ENCODE peak calls at places on chromosome 19, in eight cellular contexts. One of them, this sample, is unnamed.

GRCh38 chr19:5563941-5564612 is 3.7 kb downstream of the TINCR start:
- DNase-seq in heart left ventricle: no peak
- DNase-seq in ascending aorta: no peak
- DNase-seq in effector memory CD4-positive, alpha-beta T cell: no peak
- DNase-seq in AG09309: no peak
- DNase-seq in endothelial cell of umbilical vein: no peak
- DNase-seq in cardiac fibroblast: peak; percentile 10
- DNase-seq in PC-9: peak; percentile 72
- DNase-seq in this sample: no peak

GRCh38 chr19:30659638-30660037 is 287.5 kb downstream of the ZNF536 start:
- DNase-seq in heart left ventricle: no peak
- DNase-seq in ascending aorta: no peak
- DNase-seq in effector memory CD4-positive, alpha-beta T cell: no peak
- DNase-seq in AG09309: no peak
- DNase-seq in endothelial cell of umbilical vein: no peak
- DNase-seq in cardiac fibroblast: no peak
- DNase-seq in PC-9: no peak
- DNase-seq in this sample: no peak

GRCh38 chr19:13411899-13412298 is 94.4 kb downstream of the CACNA1A start:
- DNase-seq in heart left ventricle: no peak
- DNase-seq in ascending aorta: no peak
- DNase-seq in effector memory CD4-positive, alpha-beta T cell: no peak
- DNase-seq in AG09309: no peak
- DNase-seq in endothelial cell of umbilical vein: no peak
- DNase-seq in cardiac fibroblast: no peak
- DNase-seq in PC-9: no peak
- DNase-seq in this sample: no peak

GRCh38 chr19:38266981-38267597 is 2.7 kb downstream of the SPINT2 start:
- DNase-seq in heart left ventricle: no peak
- DNase-seq in ascending aorta: no peak
- DNase-seq in effector memory CD4-positive, alpha-beta T cell: no peak
- DNase-seq in AG09309: no peak
- DNase-seq in endothelial cell of umbilical vein: peak; percentile 55
- DNase-seq in cardiac fibroblast: peak; percentile 52
- DNase-seq in PC-9: peak; percentile 77
- DNase-seq in this sample: no peak

GRCh38 chr19:6425732-6426686 is 1.4 kb upstream of the KHSRP start:
- DNase-seq in heart left ventricle: no peak
- DNase-seq in ascending aorta: no peak
- DNase-seq in effector memory CD4-positive, alpha-beta T cell: no peak
- DNase-seq in AG09309: no peak
- DNase-seq in endothelial cell of umbilical vein: no peak
- DNase-seq in cardiac fibroblast: no peak
- DNase-seq in PC-9: no peak
- DNase-seq in this sample: no peak

GRCh38 chr19:11378319-11379189 is 4.1 kb downstream of the SWSAP1 start:
- DNase-seq in heart left ventricle: no peak
- DNase-seq in ascending aorta: no peak
- DNase-seq in effector memory CD4-positive, alpha-beta T cell: no peak
- DNase-seq in AG09309: no peak
- DNase-seq in endothelial cell of umbilical vein: peak; percentile 49
- DNase-seq in cardiac fibroblast: peak; percentile 88
- DNase-seq in PC-9: peak; percentile 88
- DNase-seq in this sample: peak; percentile 58

GRCh38 chr19:5141278-5141925 is 172.5 kb downstream of the KDM4B start:
- DNase-seq in heart left ventricle: peak; percentile 16
- DNase-seq in ascending aorta: no peak
- DNase-seq in effector memory CD4-positive, alpha-beta T cell: no peak
- DNase-seq in AG09309: no peak
- DNase-seq in endothelial cell of umbilical vein: no peak
- DNase-seq in cardiac fibroblast: peak; percentile 7
- DNase-seq in PC-9: no peak
- DNase-seq in this sample: no peak

GRCh38 chr19:39824143-39825092 is 9.5 kb downstream of the DYRK1B start:
- DNase-seq in heart left ventricle: peak; percentile 92
- DNase-seq in ascending aorta: peak; percentile 84
- DNase-seq in effector memory CD4-positive, alpha-beta T cell: peak; percentile 85
- DNase-seq in AG09309: peak; percentile 74
- DNase-seq in endothelial cell of umbilical vein: peak; percentile 94
- DNase-seq in cardiac fibroblast: peak; percentile 94
- DNase-seq in PC-9: no peak
- DNase-seq in this sample: peak; percentile 89

GRCh38 chr19:40607898-40608621 is 6.9 kb downstream of the LTBP4 start:
- DNase-seq in heart left ventricle: peak; percentile 16
- DNase-seq in ascending aorta: no peak
- DNase-seq in effector memory CD4-positive, alpha-beta T cell: no peak
- DNase-seq in AG09309: no peak
- DNase-seq in endothelial cell of umbilical vein: no peak
- DNase-seq in cardiac fibroblast: no peak
- DNase-seq in PC-9: no peak
- DNase-seq in this sample: no peak

GRCh38 chr19:16418597-16418962 is 53.2 kb downstream of the EPS15L1 start:
- DNase-seq in heart left ventricle: no peak
- DNase-seq in ascending aorta: no peak
- DNase-seq in effector memory CD4-positive, alpha-beta T cell: no peak
- DNase-seq in AG09309: no peak
- DNase-seq in endothelial cell of umbilical vein: no peak
- DNase-seq in cardiac fibroblast: no peak
- DNase-seq in PC-9: peak; percentile 26
- DNase-seq in this sample: no peak

GRCh38 chr19:38975861-38976271 is 324 bp upstream of the FBXO17 start:
- DNase-seq in heart left ventricle: no peak
- DNase-seq in ascending aorta: no peak
- DNase-seq in effector memory CD4-positive, alpha-beta T cell: no peak
- DNase-seq in AG09309: no peak
- DNase-seq in endothelial cell of umbilical vein: peak; percentile 40
- DNase-seq in cardiac fibroblast: peak; percentile 38
- DNase-seq in PC-9: no peak
- DNase-seq in this sample: no peak

GRCh38 chr19:3573162-3573857 is 566 bp downstream of the HMG20B start:
- DNase-seq in heart left ventricle: no peak
- DNase-seq in ascending aorta: no peak
- DNase-seq in effector memory CD4-positive, alpha-beta T cell: no peak
- DNase-seq in AG09309: no peak
- DNase-seq in endothelial cell of umbilical vein: no peak
- DNase-seq in cardiac fibroblast: no peak
- DNase-seq in PC-9: no peak
- DNase-seq in this sample: no peak

GRCh38 chr19:13732337-13732736 is 32.0 kb upstream of the MRI1 start:
- DNase-seq in heart left ventricle: no peak
- DNase-seq in ascending aorta: no peak
- DNase-seq in effector memory CD4-positive, alpha-beta T cell: no peak
- DNase-seq in AG09309: no peak
- DNase-seq in endothelial cell of umbilical vein: no peak
- DNase-seq in cardiac fibroblast: no peak
- DNase-seq in PC-9: no peak
- DNase-seq in this sample: no peak

GRCh38 chr19:3440082-3440481 is 40.2 kb downstream of the SMIM24 start:
- DNase-seq in heart left ventricle: no peak
- DNase-seq in ascending aorta: no peak
- DNase-seq in effector memory CD4-positive, alpha-beta T cell: peak; percentile 27
- DNase-seq in AG09309: no peak
- DNase-seq in endothelial cell of umbilical vein: no peak
- DNase-seq in cardiac fibroblast: peak; percentile 43
- DNase-seq in PC-9: no peak
- DNase-seq in this sample: no peak

GRCh38 chr19:54248016-54248601 is 5.5 kb upstream of the LILRA6 start:
- DNase-seq in heart left ventricle: peak; percentile 44
- DNase-seq in ascending aorta: no peak
- DNase-seq in effector memory CD4-positive, alpha-beta T cell: no peak
- DNase-seq in AG09309: no peak
- DNase-seq in endothelial cell of umbilical vein: peak; percentile 75
- DNase-seq in cardiac fibroblast: peak; percentile 54
- DNase-seq in PC-9: no peak
- DNase-seq in this sample: no peak

GRCh38 chr19:10219678-10220077 is 11.5 kb downstream of the S1PR2 start:
- DNase-seq in heart left ventricle: no peak
- DNase-seq in ascending aorta: no peak
- DNase-seq in effector memory CD4-positive, alpha-beta T cell: peak; percentile 37
- DNase-seq in AG09309: no peak
- DNase-seq in endothelial cell of umbilical vein: no peak
- DNase-seq in cardiac fibroblast: no peak
- DNase-seq in PC-9: peak; percentile 68
- DNase-seq in this sample: no peak

GRCh38 chr19:36008336-36008978 is at the start of gene SYNE4:
- DNase-seq in heart left ventricle: no peak
- DNase-seq in ascending aorta: no peak
- DNase-seq in effector memory CD4-positive, alpha-beta T cell: no peak
- DNase-seq in AG09309: no peak
- DNase-seq in endothelial cell of umbilical vein: no peak
- DNase-seq in cardiac fibroblast: no peak
- DNase-seq in PC-9: peak; percentile 66
- DNase-seq in this sample: peak; percentile 88

GRCh38 chr19:17614476-17614875 is 59.0 kb downstream of the COLGALT1 start:
- DNase-seq in heart left ventricle: no peak
- DNase-seq in ascending aorta: no peak
- DNase-seq in effector memory CD4-positive, alpha-beta T cell: no peak
- DNase-seq in AG09309: no peak
- DNase-seq in endothelial cell of umbilical vein: no peak
- DNase-seq in cardiac fibroblast: no peak
- DNase-seq in PC-9: no peak
- DNase-seq in this sample: no peak

GRCh38 chr19:17616961-17617806 is 61.7 kb downstream of the COLGALT1 start:
- DNase-seq in heart left ventricle: no peak
- DNase-seq in ascending aorta: no peak
- DNase-seq in effector memory CD4-positive, alpha-beta T cell: no peak
- DNase-seq in AG09309: no peak
- DNase-seq in endothelial cell of umbilical vein: no peak
- DNase-seq in cardiac fibroblast: peak; percentile 53
- DNase-seq in PC-9: peak; percentile 81
- DNase-seq in this sample: no peak

GRCh38 chr19:17617807-17618192 is 62.4 kb downstream of the COLGALT1 start:
- DNase-seq in heart left ventricle: no peak
- DNase-seq in ascending aorta: no peak
- DNase-seq in effector memory CD4-positive, alpha-beta T cell: no peak
- DNase-seq in AG09309: no peak
- DNase-seq in endothelial cell of umbilical vein: no peak
- DNase-seq in cardiac fibroblast: no peak
- DNase-seq in PC-9: no peak
- DNase-seq in this sample: no peak

GRCh38 chr19:17616686-17616960 is 61.2 kb downstream of the COLGALT1 start:
- DNase-seq in heart left ventricle: no peak
- DNase-seq in ascending aorta: no peak
- DNase-seq in effector memory CD4-positive, alpha-beta T cell: no peak
- DNase-seq in AG09309: no peak
- DNase-seq in endothelial cell of umbilical vein: no peak
- DNase-seq in cardiac fibroblast: no peak
- DNase-seq in PC-9: no peak
- DNase-seq in this sample: no peak

GRCh38 chr19:17615889-17616685 is 60.6 kb downstream of the COLGALT1 start:
- DNase-seq in heart left ventricle: no peak
- DNase-seq in ascending aorta: no peak
- DNase-seq in effector memory CD4-positive, alpha-beta T cell: no peak
- DNase-seq in AG09309: no peak
- DNase-seq in endothelial cell of umbilical vein: no peak
- DNase-seq in cardiac fibroblast: no peak
- DNase-seq in PC-9: no peak
- DNase-seq in this sample: no peak
- H3K4me3 ChIP-seq in heart left ventricle: no peak overlapping the region
- H3K4me3 ChIP-seq in ascending aorta: no peak overlapping the region
- H3K4me3 ChIP-seq in effector memory CD4-positive, alpha-beta T cell: no peak overlapping the region
- H3K4me3 ChIP-seq in AG09309: no peak overlapping the region
- H3K4me3 ChIP-seq in endothelial cell of umbilical vein: no peak overlapping the region
- H3K4me3 ChIP-seq in cardiac fibroblast: no peak overlapping the region
- H3K4me3 ChIP-seq in PC-9: no peak overlapping the region
- H3K4me3 ChIP-seq in this sample: no peak overlapping the region

GRCh38 chr19:58386166-58386575 is 898 bp upstream of the RPS5 start:
- DNase-seq in heart left ventricle: no peak
- DNase-seq in ascending aorta: no peak
- DNase-seq in effector memory CD4-positive, alpha-beta T cell: no peak
- DNase-seq in AG09309: no peak
- DNase-seq in endothelial cell of umbilical vein: no peak
- DNase-seq in cardiac fibroblast: no peak
- DNase-seq in PC-9: no peak
- DNase-seq in this sample: no peak

GRCh38 chr19:58385313-58386165 is 1.5 kb upstream of the RPS5 start:
- DNase-seq in heart left ventricle: no peak
- DNase-seq in ascending aorta: no peak
- DNase-seq in effector memory CD4-positive, alpha-beta T cell: no peak
- DNase-seq in AG09309: no peak
- DNase-seq in endothelial cell of umbilical vein: no peak
- DNase-seq in cardiac fibroblast: no peak
- DNase-seq in PC-9: peak; percentile 20
- DNase-seq in this sample: no peak

GRCh38 chr19:58387338-58388174 is 487 bp downstream of the RPS5 start:
- DNase-seq in heart left ventricle: no peak
- DNase-seq in ascending aorta: no peak
- DNase-seq in effector memory CD4-positive, alpha-beta T cell: no peak
- DNase-seq in AG09309: no peak
- DNase-seq in endothelial cell of umbilical vein: no peak
- DNase-seq in cardiac fibroblast: no peak
- DNase-seq in PC-9: no peak
- DNase-seq in this sample: no peak

GRCh38 chr19:58386576-58387337 is at the start of gene RPS5:
- DNase-seq in heart left ventricle: peak; percentile 97
- DNase-seq in ascending aorta: peak; percentile 87
- DNase-seq in effector memory CD4-positive, alpha-beta T cell: peak; percentile 95
- DNase-seq in AG09309: peak; percentile 98
- DNase-seq in endothelial cell of umbilical vein: peak; percentile 98
- DNase-seq in cardiac fibroblast: peak; percentile 99
- DNase-seq in PC-9: peak; percentile 91
- DNase-seq in this sample: peak; percentile 97

GRCh38 chr19:58388175-58388526 is 1.1 kb downstream of the RPS5 start:
- DNase-seq in heart left ventricle: no peak
- DNase-seq in ascending aorta: no peak
- DNase-seq in effector memory CD4-positive, alpha-beta T cell: no peak
- DNase-seq in AG09309: no peak
- DNase-seq in endothelial cell of umbilical vein: no peak
- DNase-seq in cardiac fibroblast: no peak
- DNase-seq in PC-9: no peak
- DNase-seq in this sample: no peak
- H3K4me3 ChIP-seq in heart left ventricle: peak overlapping the region; percentile 99
- H3K4me3 ChIP-seq in ascending aorta: peak overlapping the region; percentile 84
- H3K4me3 ChIP-seq in effector memory CD4-positive, alpha-beta T cell: peak overlapping the region; percentile 71
- H3K4me3 ChIP-seq in AG09309: peak overlapping the region; percentile 89
- H3K4me3 ChIP-seq in endothelial cell of umbilical vein: peak overlapping the region; percentile 67
- H3K4me3 ChIP-seq in cardiac fibroblast: peak overlapping the region; percentile 79
- H3K4me3 ChIP-seq in PC-9: peak overlapping the region; percentile 93
- H3K4me3 ChIP-seq in this sample: peak overlapping the region; percentile 76

DNA sequence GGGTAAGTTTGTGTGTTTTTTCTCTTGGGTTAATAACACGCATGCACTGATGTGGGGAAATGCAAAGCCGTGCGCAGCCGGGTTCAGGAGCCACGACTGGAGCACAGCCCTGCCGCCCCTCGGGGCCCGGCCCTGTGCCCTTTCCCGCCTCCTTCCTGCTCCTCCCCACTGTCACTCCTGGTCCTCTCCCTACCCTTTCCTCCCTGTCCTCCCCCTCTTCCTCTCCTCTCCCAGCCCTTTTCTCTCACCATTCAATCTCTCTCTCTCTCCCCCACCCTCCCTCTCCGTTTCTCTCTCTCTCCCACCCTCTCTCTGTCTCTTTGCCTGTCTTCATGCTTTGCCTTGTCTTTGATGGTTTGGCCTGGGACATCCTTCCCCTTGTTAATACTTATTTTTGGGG is 27.2 kb downstream of the PLEKHJ1 start:
- DNase-seq in heart left ventricle: no peak
- DNase-seq in ascending aorta: no peak
- DNase-seq in effector memory CD4-positive, alpha-beta T cell: no peak
- DNase-seq in AG09309: no peak
- DNase-seq in endothelial cell of umbilical vein: no peak
- DNase-seq in cardiac fibroblast: no peak
- DNase-seq in PC-9: no peak
- DNase-seq in this sample: no peak
- H3K4me3 ChIP-seq in heart left ventricle: no peak overlapping the region
- H3K4me3 ChIP-seq in ascending aorta: no peak overlapping the region
- H3K4me3 ChIP-seq in effector memory CD4-positive, alpha-beta T cell: no peak overlapping the region
- H3K4me3 ChIP-seq in AG09309: no peak overlapping the region
- H3K4me3 ChIP-seq in endothelial cell of umbilical vein: no peak overlapping the region
- H3K4me3 ChIP-seq in cardiac fibroblast: no peak overlapping the region
- H3K4me3 ChIP-seq in PC-9: no peak overlapping the region
- H3K4me3 ChIP-seq in this sample: no peak overlapping the region

GRCh38 chr19:7515091-7515470 is 822 bp upstream of the ZNF358 start:
- DNase-seq in heart left ventricle: peak; percentile 61
- DNase-seq in ascending aorta: peak; percentile 66
- DNase-seq in effector memory CD4-positive, alpha-beta T cell: no peak
- DNase-seq in AG09309: no peak
- DNase-seq in endothelial cell of umbilical vein: no peak
- DNase-seq in cardiac fibroblast: peak; percentile 10
- DNase-seq in PC-9: no peak
- DNase-seq in this sample: no peak
- H3K4me3 ChIP-seq in heart left ventricle: peak overlapping the region; percentile 62
- H3K4me3 ChIP-seq in ascending aorta: no peak overlapping the region
- H3K4me3 ChIP-seq in effector memory CD4-positive, alpha-beta T cell: no peak overlapping the region
- H3K4me3 ChIP-seq in AG09309: no peak overlapping the region
- H3K4me3 ChIP-seq in endothelial cell of umbilical vein: no peak overlapping the region
- H3K4me3 ChIP-seq in cardiac fibroblast: no peak overlapping the region
- H3K4me3 ChIP-seq in PC-9: no peak overlapping the region
- H3K4me3 ChIP-seq in this sample: peak overlapping the region; percentile 50